ENCODE peak calls at places on chromosomes 2 and 18, in four cellular contexts. H, J, E and F are unnamed samples.

GRCh38 chr2:120743657-120744056 is 8.0 kb downstream of the GLI2 start:
- DNase-seq in J (no peak), H (no peak), E (no peak), F (no peak)

GRCh38 chr18:13463526-13463925 is 245.0 kb downstream of the LDLRAD4 start:
- DNase-seq in H (no peak), J (no peak), E (no peak), F (no peak)

GRCh38 chr2:176188969-176189665 is 649 bp downstream of the HOXD1 start:
- DNase-seq in E (no peak), H (no peak), J (no peak), F (no peak)

GRCh38 chr2:230422149-230422548 is 6.1 kb downstream of the SP100 start:
- DNase-seq in E (no peak), H (no peak), J (no peak), F (no peak)

GRCh38 chr18:64288446-64288845 is 139.6 kb upstream of the LINC00305 start:
- DNase-seq in J (no peak), E (no peak), H (no peak), F (no peak)

GRCh38 chr2:97751752-97752151 is 38.4 kb downstream of the ZAP70 start:
- DNase-seq in H (no peak), E (no peak), J (no peak), F (no peak)

GRCh38 chr18:7681261-7681660 is 114.1 kb downstream of the PTPRM start:
- DNase-seq in J (no peak), E (no peak), H (no peak), F (no peak)

GRCh38 chr2:160426604-160427003 is 67.0 kb downstream of the RBMS1 start:
- DNase-seq in J (no peak), H (no peak), E (no peak), F (no peak)

GRCh38 chr18:78213365-78213994 is 766.1 kb upstream of the SALL3 start:
- DNase-seq in J (no peak), H (no peak), E (no peak), F (no peak)

GRCh38 chr2:3460161-3460560 is 59.2 kb downstream of the ADI1 start:
- DNase-seq in E (no peak), J (no peak), H (no peak), F (no peak)

GRCh38 chr2:85713836-85714235 is 19.7 kb downstream of the GNLY start:
- DNase-seq in H (no peak), J (no peak), E (no peak), F (no peak)

GRCh38 chr2:235611756-235612155 is 117.9 kb downstream of the AGAP1 start:
- DNase-seq in J (no peak), E (no peak), H (no peak), F (no peak)

GRCh38 chr2:17822452-17823117 is 6.3 kb downstream of the MSGN1 start:
- DNase-seq in E (no peak), H (no peak), J (no peak), F (no peak)

GRCh38 chr2:79750321-79750720 is 237.5 kb downstream of the CTNNA2 start:
- DNase-seq in E (no peak), J (no peak), H (no peak), F (no peak)

GRCh38 chr2:30675758-30676157 is 131.5 kb downstream of the CAPN13 start:
- DNase-seq in J (no peak), H (no peak), E (no peak), F (no peak)

GRCh38 chr2:173963323-173963816 is 1.8 kb downstream of the SP3 start:
- DNase-seq in J (peak; percentile 71), H (no peak), E (no peak), F (peak; percentile 76)

GRCh38 chr2:111167238-111168162 is 46.8 kb downstream of the BCL2L11 start:
- DNase-seq in J (no peak), H (no peak), E (no peak), F (no peak)

GRCh38 chr2:158841839-158842238 is 46.7 kb downstream of the DAPL1 start:
- DNase-seq in E (no peak), H (no peak), J (no peak), F (no peak)

GRCh38 chr2:164839914-164840457 is 1.6 kb downstream of the COBLL1 start:
- DNase-seq in H (no peak), J (peak; percentile 31), E (no peak), F (no peak)

GRCh38 chr2:52074139-52074719 is 1042.3 kb upstream of the NRXN1 start:
- DNase-seq in E (no peak), H (no peak), J (no peak), F (no peak)

GRCh38 chr2:174035981-174036742 is 71.0 kb upstream of the SP3 start:
- DNase-seq in H (no peak), J (no peak), E (peak; percentile 82), F (no peak)

GRCh38 chr18:55529581-55529980 is 58.4 kb downstream of the TCF4 start:
- DNase-seq in E (no peak), H (no peak), J (no peak), F (no peak)

GRCh38 chr2:133026536-133027177 is 356.7 kb upstream of the LYPD1 start:
- DNase-seq in J (no peak), H (no peak), E (no peak), F (no peak)

GRCh38 chr2:100563407-100564247 is 834 bp downstream of the PDCL3 start:
- DNase-seq in H (no peak), E (peak; percentile 49), J (no peak), F (no peak)

GRCh38 chr2:18559531-18559930 is 922 bp downstream of the RDH14 start:
- DNase-seq in H (no peak), E (no peak), J (peak; percentile 5), F (peak; percentile 8)

GRCh38 chr2:69575926-69576325 is 67.6 kb downstream of the AAK1 start:
- DNase-seq in J (no peak), H (no peak), E (no peak), F (no peak)

GRCh38 chr2:217653240-217653639 is 349.6 kb downstream of the TNS1 start:
- DNase-seq in J (no peak), E (no peak), H (no peak), F (peak; percentile 91)

GRCh38 chr2:29186812-29187211 is 71.6 kb downstream of the CLIP4 start:
- DNase-seq in H (no peak), E (no peak), J (no peak), F (no peak)

GRCh38 chr2:195408196-195408595 is 248.8 kb upstream of the SLC39A10 start:
- DNase-seq in E (no peak), H (no peak), J (no peak), F (no peak)

GRCh38 chr18:44936485-44936884 is 255.8 kb downstream of the SETBP1 start:
- DNase-seq in H (no peak), E (no peak), J (no peak), F (no peak)

GRCh38 chr2:25257032-25257455 is 84.7 kb downstream of the DNMT3A start:
- DNase-seq in H (no peak), E (no peak), J (no peak), F (no peak)

GRCh38 chr2:218781691-218782528 is at the start of gene CYP27A1:
- DNase-seq in J (peak; percentile 83), E (no peak), H (no peak), F (no peak)

GRCh38 chr2:134683561-134684112 is 35.2 kb downstream of the TMEM163 start:
- DNase-seq in E (peak; percentile 16), H (peak; percentile 15), J (peak; percentile 23), F (no peak)
- TF ChIP-seq POLR2AphosphoS2 in E (no peak), H (no peak), J (no peak), F (no peak)

GRCh38 chr2:216622526-216622925 is 10.7 kb upstream of the IGFBP2 start:
- DNase-seq in H (no peak), E (no peak), J (no peak), F (no peak)
- TF ChIP-seq POLR2AphosphoS2 in H (no peak), E (no peak), J (no peak), F (no peak)

DNA sequence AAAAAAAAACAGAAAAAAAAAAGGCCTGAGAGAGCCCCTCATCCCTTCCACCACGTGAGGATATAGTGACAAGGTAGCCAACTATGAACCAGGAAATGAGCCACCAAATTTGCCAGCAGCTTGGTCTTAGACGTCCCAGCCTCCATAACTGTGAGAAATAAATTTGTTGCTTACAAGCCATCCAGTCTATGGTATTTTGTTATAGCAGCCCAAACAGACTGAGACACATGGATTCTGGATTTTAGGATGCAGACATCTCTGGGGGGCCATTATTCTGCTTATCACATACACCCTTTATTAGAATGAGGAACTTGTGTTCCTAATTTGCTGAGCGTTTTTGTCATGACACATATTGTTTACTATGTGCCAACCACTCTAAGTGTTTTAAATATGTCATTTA is 5.4 kb upstream of the YIPF4 start:
- DNase-seq in H (no peak), J (no peak), E (no peak), F (no peak)
- TF ChIP-seq POLR2AphosphoS2 in H (no peak), J (no peak), E (no peak), F (no peak)

GRCh38 chr2:154700142-154700541 is 1.6 kb downstream of the KCNJ3 start:
- DNase-seq in J (no peak), H (no peak), E (no peak), F (no peak)
- TF ChIP-seq POLR2AphosphoS2 in J (no peak), H (no peak), E (no peak), F (no peak)

DNA sequence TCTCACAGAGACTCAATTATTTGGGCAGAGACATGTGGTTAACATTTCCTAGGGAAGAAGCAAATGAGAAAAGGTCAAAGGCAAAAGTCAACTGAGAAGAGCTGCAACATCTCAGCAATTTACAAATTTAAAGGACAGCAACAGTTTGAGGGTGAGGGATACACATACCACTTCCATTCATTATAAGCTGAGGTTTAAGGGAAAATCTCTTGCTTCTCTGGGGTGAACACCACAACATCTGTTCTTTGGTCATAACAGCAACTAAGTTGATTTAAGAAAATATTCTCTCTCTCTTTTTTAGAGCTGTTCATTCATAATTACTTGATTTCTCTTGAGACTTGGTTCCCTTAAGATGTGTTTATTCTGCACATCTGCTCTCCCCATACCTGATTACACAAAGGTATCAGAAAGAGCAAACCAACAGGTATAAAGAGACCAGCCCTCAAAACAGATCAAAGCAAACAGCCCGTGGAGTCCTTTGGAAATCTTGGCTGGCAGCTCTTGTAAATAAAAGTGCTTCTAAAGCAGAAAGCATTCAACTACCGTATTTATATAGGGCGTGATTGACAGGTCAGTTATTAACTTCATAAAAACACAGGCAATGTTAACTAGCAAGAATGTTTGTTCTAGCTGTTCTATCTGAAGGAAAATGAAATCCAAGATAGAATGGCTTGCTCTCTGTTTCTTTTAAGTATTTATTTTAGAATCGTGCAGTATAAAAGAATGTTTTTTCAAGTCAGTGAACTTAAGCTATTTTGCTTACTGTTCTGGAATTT is 132.8 kb downstream of the THADA start:
- DNase-seq in E (no peak), J (peak; percentile 97), H (no peak), F (no peak)
- TF ChIP-seq POLR2AphosphoS2 in E (no peak), J (no peak), H (no peak), F (no peak)

GRCh38 chr2:190283783-190284182 is 35.8 kb downstream of the HIBCH start:
- DNase-seq in E (no peak), J (no peak), H (no peak), F (no peak)
- TF ChIP-seq POLR2AphosphoS2 in E (no peak), J (no peak), H (no peak), F (no peak)

GRCh38 chr2:210647151-210647550 is 90.8 kb downstream of the CPS1 start:
- DNase-seq in E (no peak), H (no peak), J (no peak), F (no peak)
- TF ChIP-seq POLR2AphosphoS2 in E (no peak), H (no peak), J (no peak), F (no peak)